ENCODE peak calls at places on chromosomes 3 and 15, in four cellular contexts. Q is HCT116, V is HepG2, R is K562. Z is an unnamed sample.

GRCh38 chr3:192571197-192571791 is 156.0 kb downstream of the FGF12 start:
- DNase-seq in R (no peak), Q (no peak), V (no peak), Z (peak; percentile 15)

GRCh38 chr15:80549191-80549590 is 145.0 kb downstream of the ARNT2 start:
- DNase-seq in Q (no peak), V (no peak), R (no peak), Z (no peak)

GRCh38 chr15:77504310-77504709 is 83.6 kb downstream of the HMG20A start:
- DNase-seq in Q (no peak), V (no peak), R (no peak), Z (no peak)

GRCh38 chr3:76487446-76487845 is 552.5 kb upstream of the ROBO2 start:
- DNase-seq in R (no peak), V (no peak), Q (no peak), Z (no peak)

GRCh38 chr3:44509985-44510360 is 32.5 kb upstream of the ZNF445 start:
- DNase-seq in V (no peak), Q (no peak), R (peak; percentile 24), Z (no peak)

GRCh38 chr3:45582407-45582806 is 12.1 kb upstream of the LIMD1 start:
- DNase-seq in R (no peak), V (no peak), Q (no peak), Z (no peak)

GRCh38 chr15:78033864-78034263 is 43.6 kb downstream of the TBC1D2B start:
- DNase-seq in R (no peak), Q (no peak), V (no peak), Z (no peak)

GRCh38 chr3:15899438-15899837 is 101.7 kb upstream of the ANKRD28 start:
- DNase-seq in R (peak; percentile 75), V (no peak), Q (peak; percentile 40), Z (no peak)

GRCh38 chr3:66138336-66139234 is 82.2 kb upstream of the SLC25A26 start:
- DNase-seq in V (peak; percentile 65), Q (peak; percentile 68), R (peak; percentile 25), Z (peak; percentile 72)

GRCh38 chr15:68271854-68272471 is 5.6 kb upstream of the FEM1B start:
- DNase-seq in Q (peak; percentile 80), R (no peak), V (peak; percentile 63), Z (peak; percentile 51)

GRCh38 chr3:64642327-64643151 is 45.3 kb downstream of the ADAMTS9 start:
- DNase-seq in V (no peak), Q (no peak), R (no peak), Z (no peak)

GRCh38 chr3:194604126-194604525 is 29.1 kb downstream of the TMEM44 start:
- DNase-seq in V (no peak), R (no peak), Q (no peak), Z (no peak)

GRCh38 chr3:194606941-194607340 is 26.3 kb downstream of the TMEM44 start:
- DNase-seq in Q (no peak), V (no peak), R (no peak), Z (no peak)

GRCh38 chr3:194604837-194605236 is 28.4 kb downstream of the TMEM44 start:
- DNase-seq in V (no peak), Q (no peak), R (no peak), Z (no peak)

GRCh38 chr3:194607592-194608386 is 25.4 kb downstream of the TMEM44 start:
- DNase-seq in R (no peak), V (no peak), Q (no peak), Z (no peak)

DNA sequence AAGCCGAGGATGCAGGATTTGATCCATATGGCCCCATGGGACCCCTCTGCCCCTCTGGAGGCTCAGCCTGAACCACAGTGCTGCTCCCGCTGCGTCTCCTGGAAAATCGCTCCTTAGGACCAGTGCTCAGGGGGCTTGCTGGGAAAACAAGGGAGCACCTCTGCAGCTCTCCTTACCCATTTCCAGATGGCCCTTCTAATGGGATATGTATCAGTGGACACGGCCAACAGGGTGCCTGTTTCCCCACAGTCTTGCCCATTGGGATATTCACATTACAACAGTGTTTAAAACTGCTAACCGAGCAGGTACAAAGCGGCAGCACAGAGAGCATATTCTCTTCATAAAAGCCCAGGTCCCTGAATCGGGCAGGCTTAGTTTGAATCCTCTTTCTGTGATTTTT is 27.1 kb downstream of the TMEM44 start:
- DNase-seq in R (no peak), Q (no peak), V (no peak), Z (peak; percentile 66)
- TF ChIP-seq ELF1 in R (no peak), Q (no peak), V (no peak), Z (no peak)

GRCh38 chr3:11482024-11482423 is 161.7 kb downstream of the VGLL4 start:
- DNase-seq in R (no peak), Q (no peak), V (no peak), Z (no peak)
- H3K27ac ChIP-seq in R (no peak overlapping the region), Q (no peak overlapping the region), V (peak overlapping the region; percentile 19), Z (no peak overlapping the region)

GRCh38 chr3:14156843-14157561 is 21.4 kb downstream of the XPC start:
- DNase-seq in R (no peak), Q (no peak), V (no peak), Z (no peak)
- TF ChIP-seq ELF1 in R (no peak), Q (no peak), V (no peak), Z (no peak)

GRCh38 chr3:139292933-139293664 is 50.7 kb upstream of the MRPS22 start:
- DNase-seq in R (no peak), Q (no peak), V (peak; percentile 68), Z (no peak)
- H3K27ac ChIP-seq in R (no peak overlapping the region), Q (peak overlapping the region; percentile 42), V (no peak overlapping the region), Z (no peak overlapping the region)

GRCh38 chr15:74426404-74427281 is 7.1 kb downstream of the SEMA7A start:
- DNase-seq in R (no peak), V (no peak), Q (no peak), Z (no peak)

GRCh38 chr15:74428970-74429783 is 4.6 kb downstream of the SEMA7A start:
- DNase-seq in V (no peak), Q (no peak), R (no peak), Z (no peak)

GRCh38 chr15:74429784-74430141 is 4.0 kb downstream of the SEMA7A start:
- DNase-seq in Q (no peak), R (no peak), V (no peak), Z (no peak)

GRCh38 chr15:74427607-74428441 is 5.9 kb downstream of the SEMA7A start:
- DNase-seq in Q (no peak), V (peak; percentile 58), R (no peak), Z (no peak)

DNA sequence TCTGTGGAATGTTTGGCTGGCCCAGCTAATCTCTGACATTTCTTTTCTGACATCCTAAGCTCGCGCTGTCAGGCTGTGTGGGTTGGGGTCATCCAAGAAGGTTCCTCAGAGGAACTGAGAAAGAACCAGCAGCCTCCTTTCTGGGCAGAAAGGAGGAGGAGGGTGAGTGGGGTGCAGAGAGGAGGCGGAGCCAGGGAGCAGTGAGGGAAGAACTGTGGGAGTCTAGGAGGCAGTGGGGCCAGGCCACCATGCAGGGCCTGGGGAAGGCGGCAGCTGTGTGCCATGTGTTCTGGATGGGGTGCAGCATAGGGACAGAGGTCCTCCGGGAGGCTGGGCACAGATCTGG is 5.3 kb downstream of the SEMA7A start:
- DNase-seq in Q (no peak), V (no peak), R (no peak), Z (no peak)
- TF ChIP-seq ELF1 in Q (no peak), V (no peak), R (no peak), Z (no peak)

GRCh38 chr3:14812196-14812785 is 6.5 kb upstream of the FGD5 start:
- DNase-seq in V (no peak), Q (no peak), R (no peak), Z (no peak)

GRCh38 chr3:14808502-14809266 is 10.1 kb upstream of the FGD5 start:
- DNase-seq in R (no peak), V (no peak), Q (no peak), Z (no peak)

GRCh38 chr3:14811733-14812132 is 7.0 kb upstream of the FGD5 start:
- DNase-seq in V (no peak), Q (no peak), R (no peak), Z (no peak)

GRCh38 chr3:14810795-14811661 is 7.7 kb upstream of the FGD5 start:
- DNase-seq in Q (no peak), V (no peak), R (no peak), Z (no peak)

DNA sequence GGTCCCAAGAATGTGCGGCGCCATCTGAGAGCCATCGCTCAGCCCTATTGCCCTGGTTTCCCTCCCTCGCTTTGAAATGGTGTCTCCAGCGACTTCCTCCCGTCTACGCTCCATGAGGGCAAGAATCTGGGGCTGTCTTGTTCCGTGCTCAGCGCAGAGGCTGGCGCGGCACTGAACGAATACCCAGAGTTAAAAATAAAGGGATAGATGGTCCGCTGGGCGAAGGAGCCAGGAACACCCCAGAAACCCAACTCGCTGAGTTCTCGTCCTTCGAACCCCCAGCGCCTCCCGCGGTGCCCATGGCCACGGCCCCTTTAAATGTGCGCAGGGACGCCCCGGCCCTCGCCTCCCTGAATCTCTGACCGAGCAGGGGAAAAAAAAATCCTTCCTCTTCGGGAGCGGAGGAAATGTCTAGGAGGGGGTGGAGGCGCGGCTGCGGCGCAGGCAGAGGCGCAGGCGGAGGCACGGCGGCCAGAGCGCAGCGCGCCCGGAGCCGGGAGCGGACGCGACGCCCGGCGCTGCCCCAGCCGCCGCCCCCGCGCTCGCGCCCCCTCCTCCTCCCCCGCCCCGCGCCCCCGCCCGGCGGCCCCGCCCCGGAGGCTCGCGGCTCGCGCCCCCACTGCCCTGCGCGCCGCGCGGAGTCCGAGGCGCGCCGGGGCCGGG is 8.6 kb upstream of the FGD5 start:
- DNase-seq in R (no peak), V (no peak), Q (no peak), Z (peak; percentile 80)
- H3K27ac ChIP-seq in R (no peak overlapping the region), V (no peak overlapping the region), Q (no peak overlapping the region), Z (no peak overlapping the region)

DNA sequence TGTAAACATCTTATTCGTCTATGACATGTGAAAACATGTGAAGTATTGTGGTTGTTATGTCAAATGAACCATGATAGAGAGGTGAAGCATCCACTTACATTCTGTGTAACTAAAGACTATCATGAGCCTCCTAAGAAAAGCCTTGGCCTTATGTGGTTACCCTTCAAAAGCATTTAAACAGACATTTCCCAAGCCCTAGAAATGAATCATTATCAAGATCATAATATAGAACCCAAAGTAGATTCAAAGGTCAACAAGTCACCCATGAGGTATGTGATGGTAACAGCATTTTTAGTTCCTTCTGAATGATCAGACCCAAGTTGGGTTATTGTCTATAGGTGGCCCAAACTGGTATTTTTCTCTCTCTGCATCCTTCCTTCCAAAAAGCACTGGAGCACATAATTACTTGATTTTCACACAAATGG is 408.0 kb downstream of the TBL1XR1 start:
- DNase-seq in Q (no peak), R (no peak), V (no peak), Z (no peak)
- TF ChIP-seq ELF1 in Q (no peak), R (no peak), V (no peak), Z (no peak)

DNA sequence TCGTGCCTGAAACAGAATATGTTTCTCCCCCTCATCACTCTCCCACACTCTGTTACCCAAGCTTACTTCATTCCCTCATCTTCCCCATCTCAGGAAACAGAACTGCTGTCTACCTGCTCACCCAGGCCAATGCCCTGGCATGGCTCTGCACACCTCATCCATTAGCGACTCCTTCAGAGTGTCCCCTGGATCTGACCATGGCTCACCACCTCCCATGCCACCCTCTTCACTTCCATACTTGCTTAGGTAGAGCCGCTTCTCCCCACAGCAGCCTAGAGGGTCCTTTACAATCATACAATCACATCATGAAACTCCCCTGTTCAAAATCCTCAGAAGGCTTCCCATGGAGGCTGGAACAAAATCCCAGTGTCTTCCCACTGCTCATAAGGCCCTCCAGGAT is 33.9 kb upstream of the RAD18 start:
- DNase-seq in Q (no peak), R (no peak), V (no peak), Z (no peak)
- H3K27ac ChIP-seq in Q (no peak overlapping the region), R (no peak overlapping the region), V (no peak overlapping the region), Z (no peak overlapping the region)

Z was measured in SK-N-SH.